ENCODE peak calls at places on chromosomes 12 and 14, in four cellular contexts. One of them, this sample, is unnamed.

GRCh38 chr14:76792422-76792821 is 20.3 kb downstream of the ANGEL1 start:
- DNase-seq in PC-3: no peak
- DNase-seq in A549: no peak
- DNase-seq in fibroblast of lung: no peak
- DNase-seq in this sample: no peak

GRCh38 chr12:93591137-93591868 is 18.8 kb downstream of the SOCS2 start:
- DNase-seq in PC-3: peak
- DNase-seq in A549: peak
- DNase-seq in fibroblast of lung: peak
- DNase-seq in this sample: peak

GRCh38 chr12:71492604-71493003 is 53.0 kb downstream of the LGR5 start:
- DNase-seq in PC-3: no peak
- DNase-seq in A549: no peak
- DNase-seq in fibroblast of lung: no peak
- DNase-seq in this sample: no peak

GRCh38 chr12:115251727-115252126 is 567.8 kb upstream of the TBX3 start:
- DNase-seq in A549: no peak
- DNase-seq in PC-3: no peak
- DNase-seq in fibroblast of lung: peak
- DNase-seq in this sample: no peak

GRCh38 chr12:15322164-15323054 is at the start of gene PTPRO:
- DNase-seq in A549: no peak
- DNase-seq in fibroblast of lung: peak
- DNase-seq in PC-3: no peak
- DNase-seq in this sample: peak

GRCh38 chr12:78622529-78623221 is 241.9 kb upstream of the SYT1 start:
- DNase-seq in A549: no peak
- DNase-seq in fibroblast of lung: no peak
- DNase-seq in PC-3: no peak
- DNase-seq in this sample: no peak

GRCh38 chr12:88108021-88108420 is 33.9 kb downstream of the CEP290 start:
- DNase-seq in A549: no peak
- DNase-seq in fibroblast of lung: peak
- DNase-seq in PC-3: peak
- DNase-seq in this sample: no peak

GRCh38 chr14:93965287-93965821 is 11.0 kb downstream of the ASB2 start:
- DNase-seq in A549: peak
- DNase-seq in PC-3: peak
- DNase-seq in fibroblast of lung: peak
- DNase-seq in this sample: peak

GRCh38 chr12:79006306-79006705 is 141.7 kb downstream of the SYT1 start:
- DNase-seq in PC-3: peak
- DNase-seq in fibroblast of lung: peak
- DNase-seq in A549: no peak
- DNase-seq in this sample: no peak

GRCh38 chr12:25497021-25497420 is 56.1 kb downstream of the LMNTD1 start:
- DNase-seq in PC-3: peak
- DNase-seq in fibroblast of lung: peak
- DNase-seq in A549: no peak
- DNase-seq in this sample: no peak

GRCh38 chr12:53698948-53699672 is 23.2 kb upstream of the ATP5MC2 start:
- DNase-seq in PC-3: no peak
- DNase-seq in A549: no peak
- DNase-seq in fibroblast of lung: no peak
- DNase-seq in this sample: no peak

GRCh38 chr12:10721654-10722501 is 1.2 kb downstream of the YBX3 start:
- DNase-seq in PC-3: peak
- DNase-seq in fibroblast of lung: peak
- DNase-seq in A549: peak
- DNase-seq in this sample: peak

GRCh38 chr12:51721281-51721940 is 127.1 kb downstream of the FIGNL2 start:
- DNase-seq in PC-3: no peak
- DNase-seq in fibroblast of lung: peak
- DNase-seq in A549: no peak
- DNase-seq in this sample: peak

GRCh38 chr14:35403085-35403396 is 1.5 kb downstream of the NFKBIA start:
- DNase-seq in PC-3: peak
- DNase-seq in fibroblast of lung: peak
- DNase-seq in A549: no peak
- DNase-seq in this sample: peak

GRCh38 chr14:55730602-55731001 is 150.6 kb downstream of the KTN1 start:
- DNase-seq in fibroblast of lung: no peak
- DNase-seq in PC-3: peak
- DNase-seq in A549: no peak
- DNase-seq in this sample: no peak

GRCh38 chr12:123233505-123234299 is 466 bp downstream of the MTRFR start:
- DNase-seq in A549: no peak
- DNase-seq in fibroblast of lung: no peak
- DNase-seq in PC-3: peak
- DNase-seq in this sample: no peak

GRCh38 chr12:50201987-50202521 is 34.9 kb upstream of the CERS5 start:
- DNase-seq in fibroblast of lung: peak
- DNase-seq in PC-3: peak
- DNase-seq in A549: no peak
- DNase-seq in this sample: peak

GRCh38 chr12:120688527-120689071 is 1.6 kb downstream of the MLEC start:
- DNase-seq in fibroblast of lung: peak
- DNase-seq in A549: no peak
- DNase-seq in PC-3: peak
- DNase-seq in this sample: peak

GRCh38 chr12:94718114-94718513 is 67.8 kb upstream of the TMCC3 start:
- DNase-seq in A549: no peak
- DNase-seq in PC-3: peak
- DNase-seq in fibroblast of lung: peak
- DNase-seq in this sample: peak

GRCh38 chr14:89956294-89957009 is 725 bp downstream of the TDP1 start:
- DNase-seq in fibroblast of lung: peak
- DNase-seq in A549: no peak
- DNase-seq in PC-3: peak
- DNase-seq in this sample: peak

GRCh38 chr12:68538722-68539614 is 71.7 kb upstream of the RAP1B start:
- DNase-seq in PC-3: no peak
- DNase-seq in fibroblast of lung: peak
- DNase-seq in A549: no peak
- DNase-seq in this sample: peak

GRCh38 chr12:124494751-124495129 is 72.7 kb downstream of the NCOR2 start:
- DNase-seq in fibroblast of lung: no peak
- DNase-seq in A549: no peak
- DNase-seq in PC-3: no peak
- DNase-seq in this sample: no peak

GRCh38 chr12:88553941-88554658 is 26.2 kb downstream of the KITLG start:
- DNase-seq in A549: no peak
- DNase-seq in PC-3: peak
- DNase-seq in fibroblast of lung: peak
- DNase-seq in this sample: peak

GRCh38 chr12:116598341-116599284 is 39.4 kb downstream of the MAP1LC3B2 start:
- DNase-seq in fibroblast of lung: no peak
- DNase-seq in PC-3: peak
- DNase-seq in A549: no peak
- DNase-seq in this sample: no peak
- H3K4me3 ChIP-seq in fibroblast of lung: no peak
- H3K4me3 ChIP-seq in PC-3: peak
- H3K4me3 ChIP-seq in A549: no peak
- H3K4me3 ChIP-seq in this sample: peak

DNA sequence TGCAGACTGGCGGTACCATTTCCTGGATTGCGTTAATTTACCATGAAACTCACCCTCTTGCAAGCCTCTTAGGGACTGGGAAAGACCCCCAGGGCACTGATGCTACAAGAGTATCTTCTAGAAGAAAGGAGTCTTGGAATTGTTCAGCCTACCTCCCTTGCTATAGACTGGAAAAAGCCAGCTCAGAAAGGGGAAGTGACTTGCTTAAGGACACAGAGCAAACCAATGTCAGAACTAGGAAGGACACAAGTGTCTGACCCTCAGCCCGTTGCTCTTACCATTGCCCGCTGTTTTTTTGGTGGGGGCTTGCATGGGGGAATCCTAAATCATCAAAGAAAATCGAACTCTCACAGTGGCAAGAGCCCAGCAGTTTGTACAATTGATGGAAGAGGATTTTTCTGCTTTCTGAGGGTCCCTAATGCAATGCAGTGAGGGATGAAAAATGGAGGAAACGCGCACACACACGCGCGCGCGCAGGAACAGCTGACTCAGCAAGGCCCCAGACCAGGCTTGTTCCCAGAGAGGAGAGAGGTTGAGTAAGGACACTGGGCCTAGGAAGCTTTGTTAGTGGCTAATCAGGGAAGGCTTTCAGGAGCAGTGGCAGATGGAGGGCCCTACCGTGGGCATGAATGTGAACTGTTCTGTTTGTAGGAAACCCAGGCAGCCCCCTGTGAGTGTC is 50.9 kb downstream of the RIN3 start:
- DNase-seq in fibroblast of lung: no peak
- DNase-seq in A549: no peak
- DNase-seq in PC-3: no peak
- DNase-seq in this sample: no peak
- H3K4me3 ChIP-seq in fibroblast of lung: no peak
- H3K4me3 ChIP-seq in A549: no peak
- H3K4me3 ChIP-seq in PC-3: no peak
- H3K4me3 ChIP-seq in this sample: no peak

DNA sequence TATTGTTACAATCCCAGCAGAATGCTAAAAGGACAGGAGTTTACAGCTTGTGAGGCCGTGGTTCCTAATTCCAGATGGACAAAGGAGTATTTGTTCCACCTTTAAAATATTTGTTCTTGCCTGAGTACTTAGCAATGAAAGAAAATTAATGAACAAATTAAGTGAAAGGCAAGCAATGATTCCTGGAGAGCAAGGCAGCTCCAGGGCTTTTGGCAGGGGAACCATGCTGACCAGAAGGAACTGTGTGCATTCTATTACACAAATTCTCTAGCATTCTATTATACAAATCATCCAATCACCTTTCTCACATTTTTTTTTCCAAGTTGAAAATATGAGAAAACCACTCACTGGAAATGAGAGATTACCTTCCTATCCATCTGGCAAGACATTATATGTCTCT is 1.8 kb upstream of the BMAL2 start:
- DNase-seq in fibroblast of lung: peak
- DNase-seq in PC-3: peak
- DNase-seq in A549: no peak
- DNase-seq in this sample: no peak
- H3K4me3 ChIP-seq in fibroblast of lung: no peak
- H3K4me3 ChIP-seq in PC-3: peak
- H3K4me3 ChIP-seq in A549: no peak
- H3K4me3 ChIP-seq in this sample: no peak

GRCh38 chr14:100263141-100263540 is 24.2 kb downstream of the YY1 start:
- DNase-seq in A549: no peak
- DNase-seq in fibroblast of lung: peak
- DNase-seq in PC-3: no peak
- DNase-seq in this sample: no peak
- H3K4me3 ChIP-seq in A549: no peak
- H3K4me3 ChIP-seq in fibroblast of lung: no peak
- H3K4me3 ChIP-seq in PC-3: no peak
- H3K4me3 ChIP-seq in this sample: no peak

GRCh38 chr14:60485057-60485599 is 735 bp downstream of the C14orf39 start:
- DNase-seq in PC-3: no peak
- DNase-seq in fibroblast of lung: no peak
- DNase-seq in A549: no peak
- DNase-seq in this sample: no peak
- H3K4me3 ChIP-seq in PC-3: peak
- H3K4me3 ChIP-seq in fibroblast of lung: no peak
- H3K4me3 ChIP-seq in A549: no peak
- H3K4me3 ChIP-seq in this sample: peak

This sample was measured in astrocyte of the spinal cord.